ENCODE peak calls at places on chromosomes 11 and 22, in six cellular contexts. One of them, this sample, is unnamed.
A peak's percentile ranks its signal among the peaks of the same experiment; 100 is the strongest.

GRCh38 chr22:28440517-28441366 is 238.9 kb downstream of the TTC28 start:
- DNase-seq in lower lobe of right lung: no peak
- DNase-seq in amniotic stem cell: no peak
- DNase-seq in effector CD4-positive, alpha-beta T cell: no peak
- DNase-seq in NCI-H1436: no peak
- DNase-seq in stimulated activated CD8-positive, alpha-beta memory T cell treated with anti-CD3 and anti-CD28 coated beads, Interleukin-7, amount 100 ng/mL, for 1 hour: no peak
- DNase-seq in this sample: no peak

GRCh38 chr11:61042961-61043540 is 59.2 kb upstream of the CD5 start:
- DNase-seq in lower lobe of right lung: no peak
- DNase-seq in amniotic stem cell: no peak
- DNase-seq in effector CD4-positive, alpha-beta T cell: no peak
- DNase-seq in NCI-H1436: peak; percentile 22
- DNase-seq in stimulated activated CD8-positive, alpha-beta memory T cell treated with anti-CD3 and anti-CD28 coated beads, Interleukin-7, amount 100 ng/mL, for 1 hour: no peak
- DNase-seq in this sample: no peak

GRCh38 chr11:128868851-128869671 is 2.0 kb upstream of the KCNJ1 start:
- DNase-seq in lower lobe of right lung: no peak
- DNase-seq in amniotic stem cell: no peak
- DNase-seq in effector CD4-positive, alpha-beta T cell: no peak
- DNase-seq in NCI-H1436: no peak
- DNase-seq in stimulated activated CD8-positive, alpha-beta memory T cell treated with anti-CD3 and anti-CD28 coated beads, Interleukin-7, amount 100 ng/mL, for 1 hour: no peak
- DNase-seq in this sample: no peak

GRCh38 chr11:22173532-22173931 is 19.4 kb upstream of the ANO5 start:
- DNase-seq in lower lobe of right lung: no peak
- DNase-seq in amniotic stem cell: no peak
- DNase-seq in effector CD4-positive, alpha-beta T cell: no peak
- DNase-seq in NCI-H1436: no peak
- DNase-seq in stimulated activated CD8-positive, alpha-beta memory T cell treated with anti-CD3 and anti-CD28 coated beads, Interleukin-7, amount 100 ng/mL, for 1 hour: no peak
- DNase-seq in this sample: no peak

GRCh38 chr11:100774132-100774531 is 87.0 kb downstream of the ARHGAP42 start:
- DNase-seq in lower lobe of right lung: no peak
- DNase-seq in amniotic stem cell: no peak
- DNase-seq in effector CD4-positive, alpha-beta T cell: no peak
- DNase-seq in NCI-H1436: no peak
- DNase-seq in stimulated activated CD8-positive, alpha-beta memory T cell treated with anti-CD3 and anti-CD28 coated beads, Interleukin-7, amount 100 ng/mL, for 1 hour: no peak
- DNase-seq in this sample: no peak

GRCh38 chr11:64296236-64296635 is 3.9 kb upstream of the CATSPERZ start:
- DNase-seq in lower lobe of right lung: no peak
- DNase-seq in amniotic stem cell: no peak
- DNase-seq in effector CD4-positive, alpha-beta T cell: no peak
- DNase-seq in NCI-H1436: no peak
- DNase-seq in stimulated activated CD8-positive, alpha-beta memory T cell treated with anti-CD3 and anti-CD28 coated beads, Interleukin-7, amount 100 ng/mL, for 1 hour: no peak
- DNase-seq in this sample: no peak

GRCh38 chr22:29306175-29306829 is at the start of gene GAS2L1:
- DNase-seq in lower lobe of right lung: peak; percentile 86
- DNase-seq in amniotic stem cell: peak; percentile 49
- DNase-seq in effector CD4-positive, alpha-beta T cell: no peak
- DNase-seq in NCI-H1436: peak; percentile 29
- DNase-seq in stimulated activated CD8-positive, alpha-beta memory T cell treated with anti-CD3 and anti-CD28 coated beads, Interleukin-7, amount 100 ng/mL, for 1 hour: no peak
- DNase-seq in this sample: peak; percentile 83

GRCh38 chr11:11171285-11171684 is 181.8 kb downstream of the CSNK2A3 start:
- DNase-seq in lower lobe of right lung: no peak
- DNase-seq in amniotic stem cell: no peak
- DNase-seq in effector CD4-positive, alpha-beta T cell: no peak
- DNase-seq in NCI-H1436: no peak
- DNase-seq in stimulated activated CD8-positive, alpha-beta memory T cell treated with anti-CD3 and anti-CD28 coated beads, Interleukin-7, amount 100 ng/mL, for 1 hour: no peak
- DNase-seq in this sample: no peak

GRCh38 chr11:11843233-11843632 is 1.5 kb downstream of the USP47 start:
- DNase-seq in lower lobe of right lung: no peak
- DNase-seq in amniotic stem cell: peak; percentile 54
- DNase-seq in effector CD4-positive, alpha-beta T cell: no peak
- DNase-seq in NCI-H1436: no peak
- DNase-seq in stimulated activated CD8-positive, alpha-beta memory T cell treated with anti-CD3 and anti-CD28 coated beads, Interleukin-7, amount 100 ng/mL, for 1 hour: no peak
- DNase-seq in this sample: no peak

GRCh38 chr22:40741116-40741515 is 61.8 kb downstream of the MCHR1 start:
- DNase-seq in lower lobe of right lung: no peak
- DNase-seq in amniotic stem cell: no peak
- DNase-seq in effector CD4-positive, alpha-beta T cell: no peak
- DNase-seq in NCI-H1436: no peak
- DNase-seq in stimulated activated CD8-positive, alpha-beta memory T cell treated with anti-CD3 and anti-CD28 coated beads, Interleukin-7, amount 100 ng/mL, for 1 hour: no peak
- DNase-seq in this sample: no peak

GRCh38 chr11:75147191-75147874 is 3.6 kb upstream of the SLCO2B1 start:
- DNase-seq in lower lobe of right lung: no peak
- DNase-seq in amniotic stem cell: no peak
- DNase-seq in effector CD4-positive, alpha-beta T cell: no peak
- DNase-seq in NCI-H1436: no peak
- DNase-seq in stimulated activated CD8-positive, alpha-beta memory T cell treated with anti-CD3 and anti-CD28 coated beads, Interleukin-7, amount 100 ng/mL, for 1 hour: no peak
- DNase-seq in this sample: peak; percentile 12

GRCh38 chr22:39268645-39269044 is 23.9 kb upstream of the PDGFB start:
- DNase-seq in lower lobe of right lung: no peak
- DNase-seq in amniotic stem cell: no peak
- DNase-seq in effector CD4-positive, alpha-beta T cell: no peak
- DNase-seq in NCI-H1436: no peak
- DNase-seq in stimulated activated CD8-positive, alpha-beta memory T cell treated with anti-CD3 and anti-CD28 coated beads, Interleukin-7, amount 100 ng/mL, for 1 hour: no peak
- DNase-seq in this sample: no peak

GRCh38 chr11:47189100-47189834 is 3.0 kb upstream of the PACSIN3 start:
- DNase-seq in lower lobe of right lung: no peak
- DNase-seq in amniotic stem cell: no peak
- DNase-seq in effector CD4-positive, alpha-beta T cell: no peak
- DNase-seq in NCI-H1436: no peak
- DNase-seq in stimulated activated CD8-positive, alpha-beta memory T cell treated with anti-CD3 and anti-CD28 coated beads, Interleukin-7, amount 100 ng/mL, for 1 hour: no peak
- DNase-seq in this sample: no peak